ENCODE peak calls at places on chromosomes 4 and X, in nine cellular contexts. One of them, this sample, is unnamed.

GRCh38 chr4:147286846-147287587 is 193.9 kb upstream of the EDNRA start:
- DNase-seq in Calu3: no peak
- DNase-seq in lower lobe of right lung: no peak
- DNase-seq in skeletal muscle cell: no peak
- DNase-seq in activated T-cell treated with anti-CD3 and anti-CD28 coated beads, Interleukin-2, amount 50 U/mL, for 4 hours: no peak
- DNase-seq in vagina: no peak
- DNase-seq in M059J: no peak
- DNase-seq in HT1080: peak
- DNase-seq in activated naive CD8-positive, alpha-beta T cell treated with anti-CD3 and anti-CD28 coated beads, Interleukin-2, amount 50 U/mL, for 24 hours: no peak
- DNase-seq in this sample: no peak

GRCh38 chrX:139842326-139843175 is 90.3 kb downstream of the ATP11C start:
- DNase-seq in activated naive CD8-positive, alpha-beta T cell treated with anti-CD3 and anti-CD28 coated beads, Interleukin-2, amount 50 U/mL, for 24 hours: no peak
- DNase-seq in vagina: no peak
- DNase-seq in M059J: no peak
- DNase-seq in skeletal muscle cell: no peak
- DNase-seq in HT1080: no peak
- DNase-seq in Calu3: no peak
- DNase-seq in activated T-cell treated with anti-CD3 and anti-CD28 coated beads, Interleukin-2, amount 50 U/mL, for 4 hours: no peak
- DNase-seq in lower lobe of right lung: no peak
- DNase-seq in this sample: no peak

GRCh38 chr4:5037553-5038551 is 13.4 kb upstream of the STK32B start:
- DNase-seq in activated naive CD8-positive, alpha-beta T cell treated with anti-CD3 and anti-CD28 coated beads, Interleukin-2, amount 50 U/mL, for 24 hours: no peak
- DNase-seq in skeletal muscle cell: peak
- DNase-seq in M059J: peak
- DNase-seq in HT1080: peak
- DNase-seq in vagina: no peak
- DNase-seq in Calu3: no peak
- DNase-seq in lower lobe of right lung: no peak
- DNase-seq in activated T-cell treated with anti-CD3 and anti-CD28 coated beads, Interleukin-2, amount 50 U/mL, for 4 hours: no peak
- DNase-seq in this sample: no peak

GRCh38 chr4:101184668-101185067 is 162.7 kb downstream of the PPP3CA start:
- DNase-seq in M059J: no peak
- DNase-seq in vagina: no peak
- DNase-seq in lower lobe of right lung: no peak
- DNase-seq in Calu3: no peak
- DNase-seq in activated naive CD8-positive, alpha-beta T cell treated with anti-CD3 and anti-CD28 coated beads, Interleukin-2, amount 50 U/mL, for 24 hours: no peak
- DNase-seq in HT1080: no peak
- DNase-seq in skeletal muscle cell: no peak
- DNase-seq in activated T-cell treated with anti-CD3 and anti-CD28 coated beads, Interleukin-2, amount 50 U/mL, for 4 hours: no peak
- DNase-seq in this sample: no peak

GRCh38 chr4:6112606-6113290 is 87.6 kb downstream of the JAKMIP1 start:
- DNase-seq in HT1080: no peak
- DNase-seq in M059J: no peak
- DNase-seq in skeletal muscle cell: no peak
- DNase-seq in vagina: no peak
- DNase-seq in Calu3: no peak
- DNase-seq in activated naive CD8-positive, alpha-beta T cell treated with anti-CD3 and anti-CD28 coated beads, Interleukin-2, amount 50 U/mL, for 24 hours: no peak
- DNase-seq in lower lobe of right lung: no peak
- DNase-seq in activated T-cell treated with anti-CD3 and anti-CD28 coated beads, Interleukin-2, amount 50 U/mL, for 4 hours: no peak
- DNase-seq in this sample: no peak

GRCh38 chr4:87055340-87055739 is 120.5 kb downstream of the AFF1 start:
- DNase-seq in skeletal muscle cell: no peak
- DNase-seq in Calu3: no peak
- DNase-seq in activated T-cell treated with anti-CD3 and anti-CD28 coated beads, Interleukin-2, amount 50 U/mL, for 4 hours: no peak
- DNase-seq in HT1080: no peak
- DNase-seq in vagina: no peak
- DNase-seq in activated naive CD8-positive, alpha-beta T cell treated with anti-CD3 and anti-CD28 coated beads, Interleukin-2, amount 50 U/mL, for 24 hours: no peak
- DNase-seq in lower lobe of right lung: no peak
- DNase-seq in M059J: no peak
- DNase-seq in this sample: no peak

GRCh38 chr4:11842620-11843263 is 414.0 kb upstream of the HS3ST1 start:
- DNase-seq in lower lobe of right lung: no peak
- DNase-seq in vagina: no peak
- DNase-seq in M059J: no peak
- DNase-seq in skeletal muscle cell: no peak
- DNase-seq in activated T-cell treated with anti-CD3 and anti-CD28 coated beads, Interleukin-2, amount 50 U/mL, for 4 hours: no peak
- DNase-seq in activated naive CD8-positive, alpha-beta T cell treated with anti-CD3 and anti-CD28 coated beads, Interleukin-2, amount 50 U/mL, for 24 hours: no peak
- DNase-seq in Calu3: no peak
- DNase-seq in HT1080: no peak
- DNase-seq in this sample: no peak

GRCh38 chrX:118519411-118520205 is 24.0 kb downstream of the DOCK11 start:
- DNase-seq in activated naive CD8-positive, alpha-beta T cell treated with anti-CD3 and anti-CD28 coated beads, Interleukin-2, amount 50 U/mL, for 24 hours: no peak
- DNase-seq in Calu3: no peak
- DNase-seq in vagina: no peak
- DNase-seq in HT1080: peak
- DNase-seq in M059J: peak
- DNase-seq in activated T-cell treated with anti-CD3 and anti-CD28 coated beads, Interleukin-2, amount 50 U/mL, for 4 hours: no peak
- DNase-seq in lower lobe of right lung: no peak
- DNase-seq in skeletal muscle cell: no peak
- DNase-seq in this sample: no peak

GRCh38 chr4:175369087-175369486 is 443.0 kb downstream of the GPM6A start:
- DNase-seq in activated T-cell treated with anti-CD3 and anti-CD28 coated beads, Interleukin-2, amount 50 U/mL, for 4 hours: no peak
- DNase-seq in HT1080: peak
- DNase-seq in lower lobe of right lung: no peak
- DNase-seq in skeletal muscle cell: peak
- DNase-seq in Calu3: no peak
- DNase-seq in activated naive CD8-positive, alpha-beta T cell treated with anti-CD3 and anti-CD28 coated beads, Interleukin-2, amount 50 U/mL, for 24 hours: no peak
- DNase-seq in vagina: no peak
- DNase-seq in M059J: peak
- DNase-seq in this sample: no peak

GRCh38 chr4:123706961-123707360 is 310.4 kb downstream of the SPRY1 start:
- DNase-seq in activated naive CD8-positive, alpha-beta T cell treated with anti-CD3 and anti-CD28 coated beads, Interleukin-2, amount 50 U/mL, for 24 hours: no peak
- DNase-seq in M059J: no peak
- DNase-seq in lower lobe of right lung: no peak
- DNase-seq in skeletal muscle cell: no peak
- DNase-seq in vagina: no peak
- DNase-seq in Calu3: no peak
- DNase-seq in activated T-cell treated with anti-CD3 and anti-CD28 coated beads, Interleukin-2, amount 50 U/mL, for 4 hours: no peak
- DNase-seq in HT1080: no peak
- DNase-seq in this sample: no peak

GRCh38 chrX:42739258-42739657 is 38.7 kb downstream of the PPP1R2C start:
- DNase-seq in Calu3: no peak
- DNase-seq in skeletal muscle cell: no peak
- DNase-seq in activated T-cell treated with anti-CD3 and anti-CD28 coated beads, Interleukin-2, amount 50 U/mL, for 4 hours: no peak
- DNase-seq in lower lobe of right lung: no peak
- DNase-seq in activated naive CD8-positive, alpha-beta T cell treated with anti-CD3 and anti-CD28 coated beads, Interleukin-2, amount 50 U/mL, for 24 hours: no peak
- DNase-seq in vagina: no peak
- DNase-seq in HT1080: no peak
- DNase-seq in M059J: peak
- DNase-seq in this sample: no peak

GRCh38 chr4:140152015-140152703 is 1.8 kb downstream of the MAML3 start:
- DNase-seq in activated naive CD8-positive, alpha-beta T cell treated with anti-CD3 and anti-CD28 coated beads, Interleukin-2, amount 50 U/mL, for 24 hours: peak
- DNase-seq in activated T-cell treated with anti-CD3 and anti-CD28 coated beads, Interleukin-2, amount 50 U/mL, for 4 hours: peak
- DNase-seq in skeletal muscle cell: no peak
- DNase-seq in HT1080: no peak
- DNase-seq in lower lobe of right lung: peak
- DNase-seq in Calu3: peak
- DNase-seq in vagina: no peak
- DNase-seq in M059J: no peak
- DNase-seq in this sample: no peak

GRCh38 chr4:181140037-181140603 is 1103.1 kb upstream of the TENM3 start:
- DNase-seq in Calu3: no peak
- DNase-seq in activated T-cell treated with anti-CD3 and anti-CD28 coated beads, Interleukin-2, amount 50 U/mL, for 4 hours: no peak
- DNase-seq in M059J: no peak
- DNase-seq in HT1080: no peak
- DNase-seq in activated naive CD8-positive, alpha-beta T cell treated with anti-CD3 and anti-CD28 coated beads, Interleukin-2, amount 50 U/mL, for 24 hours: no peak
- DNase-seq in skeletal muscle cell: peak
- DNase-seq in vagina: no peak
- DNase-seq in lower lobe of right lung: no peak
- DNase-seq in this sample: no peak

GRCh38 chr4:121243476-121243875 is 79.4 kb upstream of the TNIP3 start:
- DNase-seq in activated naive CD8-positive, alpha-beta T cell treated with anti-CD3 and anti-CD28 coated beads, Interleukin-2, amount 50 U/mL, for 24 hours: no peak
- DNase-seq in Calu3: no peak
- DNase-seq in M059J: no peak
- DNase-seq in HT1080: no peak
- DNase-seq in lower lobe of right lung: no peak
- DNase-seq in vagina: no peak
- DNase-seq in activated T-cell treated with anti-CD3 and anti-CD28 coated beads, Interleukin-2, amount 50 U/mL, for 4 hours: peak
- DNase-seq in skeletal muscle cell: no peak
- DNase-seq in this sample: no peak

GRCh38 chr4:27666943-27667342 is 806.3 kb downstream of the STIM2 start:
- DNase-seq in activated T-cell treated with anti-CD3 and anti-CD28 coated beads, Interleukin-2, amount 50 U/mL, for 4 hours: no peak
- DNase-seq in M059J: peak
- DNase-seq in vagina: no peak
- DNase-seq in skeletal muscle cell: no peak
- DNase-seq in lower lobe of right lung: no peak
- DNase-seq in Calu3: peak
- DNase-seq in activated naive CD8-positive, alpha-beta T cell treated with anti-CD3 and anti-CD28 coated beads, Interleukin-2, amount 50 U/mL, for 24 hours: no peak
- DNase-seq in HT1080: peak
- DNase-seq in this sample: no peak

GRCh38 chr4:112144546-112145325 is 518 bp upstream of the FAM241A start:
- DNase-seq in HT1080: no peak
- DNase-seq in lower lobe of right lung: peak
- DNase-seq in skeletal muscle cell: no peak
- DNase-seq in activated naive CD8-positive, alpha-beta T cell treated with anti-CD3 and anti-CD28 coated beads, Interleukin-2, amount 50 U/mL, for 24 hours: no peak
- DNase-seq in vagina: no peak
- DNase-seq in M059J: no peak
- DNase-seq in activated T-cell treated with anti-CD3 and anti-CD28 coated beads, Interleukin-2, amount 50 U/mL, for 4 hours: no peak
- DNase-seq in Calu3: no peak
- DNase-seq in this sample: no peak

GRCh38 chr4:52718123-52718522 is 33.1 kb downstream of the ERVMER34-1 start:
- DNase-seq in skeletal muscle cell: no peak
- DNase-seq in lower lobe of right lung: no peak
- DNase-seq in vagina: no peak
- DNase-seq in HT1080: peak
- DNase-seq in activated T-cell treated with anti-CD3 and anti-CD28 coated beads, Interleukin-2, amount 50 U/mL, for 4 hours: no peak
- DNase-seq in activated naive CD8-positive, alpha-beta T cell treated with anti-CD3 and anti-CD28 coated beads, Interleukin-2, amount 50 U/mL, for 24 hours: no peak
- DNase-seq in M059J: peak
- DNase-seq in Calu3: no peak
- DNase-seq in this sample: no peak

GRCh38 chr4:103424853-103425252 is 226.7 kb upstream of the CENPE start:
- DNase-seq in vagina: no peak
- DNase-seq in HT1080: no peak
- DNase-seq in M059J: peak
- DNase-seq in Calu3: no peak
- DNase-seq in lower lobe of right lung: no peak
- DNase-seq in activated naive CD8-positive, alpha-beta T cell treated with anti-CD3 and anti-CD28 coated beads, Interleukin-2, amount 50 U/mL, for 24 hours: no peak
- DNase-seq in activated T-cell treated with anti-CD3 and anti-CD28 coated beads, Interleukin-2, amount 50 U/mL, for 4 hours: no peak
- DNase-seq in skeletal muscle cell: peak
- DNase-seq in this sample: no peak

GRCh38 chr4:153188966-153189801 is 15.1 kb upstream of the TRIM2 start:
- DNase-seq in activated naive CD8-positive, alpha-beta T cell treated with anti-CD3 and anti-CD28 coated beads, Interleukin-2, amount 50 U/mL, for 24 hours: no peak
- DNase-seq in lower lobe of right lung: no peak
- DNase-seq in M059J: peak
- DNase-seq in Calu3: peak
- DNase-seq in vagina: no peak
- DNase-seq in HT1080: peak
- DNase-seq in activated T-cell treated with anti-CD3 and anti-CD28 coated beads, Interleukin-2, amount 50 U/mL, for 4 hours: no peak
- DNase-seq in skeletal muscle cell: no peak
- DNase-seq in this sample: no peak

GRCh38 chr4:77025643-77026321 is 50.0 kb downstream of the CCNI start:
- DNase-seq in skeletal muscle cell: no peak
- DNase-seq in M059J: no peak
- DNase-seq in lower lobe of right lung: no peak
- DNase-seq in activated naive CD8-positive, alpha-beta T cell treated with anti-CD3 and anti-CD28 coated beads, Interleukin-2, amount 50 U/mL, for 24 hours: no peak
- DNase-seq in HT1080: no peak
- DNase-seq in activated T-cell treated with anti-CD3 and anti-CD28 coated beads, Interleukin-2, amount 50 U/mL, for 4 hours: no peak
- DNase-seq in vagina: no peak
- DNase-seq in Calu3: no peak
- DNase-seq in this sample: no peak

GRCh38 chr4:151226004-151226932 is 50.7 kb upstream of the PRSS48 start:
- DNase-seq in skeletal muscle cell: peak
- DNase-seq in lower lobe of right lung: no peak
- DNase-seq in vagina: no peak
- DNase-seq in HT1080: peak
- DNase-seq in Calu3: no peak
- DNase-seq in activated naive CD8-positive, alpha-beta T cell treated with anti-CD3 and anti-CD28 coated beads, Interleukin-2, amount 50 U/mL, for 24 hours: no peak
- DNase-seq in M059J: peak
- DNase-seq in activated T-cell treated with anti-CD3 and anti-CD28 coated beads, Interleukin-2, amount 50 U/mL, for 4 hours: no peak
- DNase-seq in this sample: no peak

GRCh38 chr4:153518637-153519384 is 52.7 kb downstream of the TMEM131L start:
- DNase-seq in skeletal muscle cell: no peak
- DNase-seq in HT1080: no peak
- DNase-seq in lower lobe of right lung: no peak
- DNase-seq in activated naive CD8-positive, alpha-beta T cell treated with anti-CD3 and anti-CD28 coated beads, Interleukin-2, amount 50 U/mL, for 24 hours: no peak
- DNase-seq in Calu3: peak
- DNase-seq in vagina: no peak
- DNase-seq in activated T-cell treated with anti-CD3 and anti-CD28 coated beads, Interleukin-2, amount 50 U/mL, for 4 hours: no peak
- DNase-seq in M059J: no peak
- DNase-seq in this sample: no peak

GRCh38 chr4:48138936-48139335 is 4.9 kb upstream of the TXK start:
- DNase-seq in lower lobe of right lung: no peak
- DNase-seq in activated naive CD8-positive, alpha-beta T cell treated with anti-CD3 and anti-CD28 coated beads, Interleukin-2, amount 50 U/mL, for 24 hours: no peak
- DNase-seq in M059J: no peak
- DNase-seq in activated T-cell treated with anti-CD3 and anti-CD28 coated beads, Interleukin-2, amount 50 U/mL, for 4 hours: no peak
- DNase-seq in Calu3: no peak
- DNase-seq in HT1080: no peak
- DNase-seq in vagina: no peak
- DNase-seq in skeletal muscle cell: no peak
- DNase-seq in this sample: no peak